ENCODE peak calls at places on chromosomes 3 and 15, in five cellular contexts. P is HCT116, L is GM12878, B is upper lobe of left lung, U is gastrocnemius medialis. Q is an unnamed sample.
A peak's percentile ranks its signal among the peaks of the same experiment; 100 is the strongest.

GRCh38 chr15:98651581-98652220 is 3.4 kb downstream of the IGF1R start:
- ATAC-seq in P (no peak), B (no peak), L (no peak), U (no peak), Q (no peak)

GRCh38 chr3:30681276-30682211 is 75.1 kb downstream of the TGFBR2 start:
- ATAC-seq in P (peak; percentile 23), U (peak; percentile 28), L (no peak), B (peak; percentile 83), Q (peak; percentile 77)

GRCh38 chr15:25707656-25708365 is 155.3 kb downstream of the ATP10A start:
- ATAC-seq in L (no peak), P (no peak), U (no peak), B (no peak), Q (no peak)

GRCh38 chr3:184645304-184645703 is 66.6 kb downstream of the MAGEF1 start:
- ATAC-seq in U (no peak), B (peak; percentile 78), L (no peak), P (no peak), Q (no peak)

GRCh38 chr3:72547183-72547582 is 301.1 kb downstream of the SHQ1 start:
- ATAC-seq in B (no peak), U (no peak), L (no peak), P (no peak), Q (no peak)

GRCh38 chr3:9404680-9405079 is 7.3 kb downstream of the SETD5 start:
- ATAC-seq in B (no peak), U (no peak), P (peak; percentile 52), L (peak; percentile 63), Q (no peak)

GRCh38 chr3:182803596-182803995 is 10.3 kb downstream of the ATP11B start:
- ATAC-seq in L (peak; percentile 39), U (no peak), P (no peak), B (no peak), Q (no peak)

GRCh38 chr3:45145681-45146614 is at the start of gene CDCP1:
- ATAC-seq in U (peak; percentile 41), B (peak; percentile 91), P (peak; percentile 98), L (peak; percentile 74), Q (no peak)

GRCh38 chr3:101383656-101384055 is 63.3 kb upstream of the IMPG2 start:
- ATAC-seq in P (no peak), U (no peak), B (peak; percentile 34), L (no peak), Q (no peak)

GRCh38 chr15:68277131-68277604 is 377 bp upstream of the FEM1B start:
- ATAC-seq in L (peak; percentile 9), B (peak; percentile 16), P (peak; percentile 15), U (no peak), Q (peak; percentile 24)

GRCh38 chr3:33092496-33093254 is 4.3 kb downstream of the GLB1 start:
- ATAC-seq in B (no peak), P (no peak), L (no peak), U (peak; percentile 22), Q (no peak)

GRCh38 chr3:120683213-120683612 is 1.2 kb upstream of the HGD start:
- ATAC-seq in L (no peak), U (no peak), P (no peak), B (no peak), Q (no peak)
- TF ChIP-seq POLR2A in L (peak; percentile 20), U (no peak), P (no peak), B (no peak), Q (no peak)

GRCh38 chr3:5187152-5187919 is at the start of gene EDEM1:
- ATAC-seq in L (peak; percentile 82), P (peak; percentile 96), U (peak; percentile 81), B (peak; percentile 97), Q (peak; percentile 98)
- H3K4me1 ChIP-seq in L (peaks cover 29% of the 10 kb centered on the region), P (peaks cover 20% of the 10 kb centered on the region), U (peaks cover 40% of the 10 kb centered on the region), B (peaks cover 43% of the 10 kb centered on the region), Q (peaks cover 4% of the 10 kb centered on the region)

DNA sequence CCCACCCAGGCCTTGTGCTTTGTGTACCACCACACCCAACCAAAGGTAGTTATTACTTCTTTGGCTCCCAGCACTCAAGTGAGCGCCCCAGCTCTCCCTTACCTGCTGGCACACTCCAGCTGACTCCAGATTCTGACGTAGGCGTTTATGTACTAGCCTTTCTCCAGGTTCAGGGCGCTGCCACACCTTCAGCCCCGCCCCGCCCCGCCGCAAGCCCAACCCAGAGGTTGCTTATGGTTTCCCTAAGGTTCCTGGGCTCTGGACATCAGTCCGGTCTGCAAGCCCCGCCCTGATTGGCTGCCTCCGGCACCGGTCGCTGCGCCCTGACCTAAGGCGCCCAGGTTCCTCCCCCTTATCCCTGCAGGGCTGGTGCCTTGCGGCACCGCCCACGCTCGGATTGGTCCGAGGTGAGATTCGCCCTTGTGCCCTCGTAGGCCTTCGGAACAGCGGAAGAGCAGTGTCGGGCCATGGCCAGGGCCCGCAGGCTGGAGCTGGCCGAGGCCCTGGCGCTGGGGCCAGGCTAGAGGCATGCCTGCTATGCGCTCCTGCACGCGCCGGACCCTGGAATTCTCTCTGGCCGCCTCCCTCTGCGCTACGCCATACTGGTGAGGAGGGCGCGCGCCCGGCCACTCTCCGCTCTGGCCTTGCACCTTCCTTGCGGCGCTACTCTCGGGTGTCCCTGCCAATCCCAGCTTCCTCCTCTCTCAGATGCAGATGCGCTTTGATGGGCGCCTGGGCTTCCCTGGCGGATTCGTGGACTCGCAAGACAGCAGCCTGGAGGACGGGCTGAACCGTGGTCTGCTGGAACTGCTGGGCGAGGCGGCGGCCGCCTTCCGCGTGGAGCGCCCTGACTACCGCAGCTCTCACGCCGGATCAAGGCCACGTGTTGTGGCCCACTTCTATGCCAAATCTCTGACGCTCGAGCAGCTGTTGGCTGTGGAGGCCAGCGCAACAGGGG is 19.8 kb upstream of the NUDT16 start:
- ATAC-seq in P (peak; percentile 98), L (peak; percentile 46), U (peak; percentile 74), B (peak; percentile 99), Q (peak; percentile 92)
- TF ChIP-seq POLR2A in P (no peak), L (peak; percentile 52), U (no peak), B (peak; percentile 78), Q (peak; percentile 55)

DNA sequence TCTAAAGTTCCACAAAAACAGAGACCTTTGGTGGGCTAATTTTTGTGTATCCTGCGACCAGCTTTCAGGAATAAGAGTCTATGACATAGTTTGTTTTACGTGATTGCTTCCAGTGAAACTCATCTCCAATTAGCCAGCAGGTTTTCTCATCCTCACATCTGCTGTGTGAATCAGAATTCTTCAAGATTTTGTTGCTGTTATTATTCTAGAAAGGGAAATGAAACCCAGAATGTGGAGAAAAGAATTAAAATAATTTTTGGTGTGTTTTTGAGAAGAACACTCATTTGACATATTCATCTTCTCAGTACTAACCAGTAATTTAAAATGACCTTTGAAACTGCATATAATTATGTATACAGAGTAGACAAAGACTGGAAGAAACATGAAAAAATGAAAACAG is 175.9 kb downstream of the USP13 start:
- ATAC-seq in B (no peak), L (peak; percentile 14), P (no peak), U (no peak), Q (no peak)
- H3K4me1 ChIP-seq in B (no peaks in the 10 kb centered on the region), L (no peaks in the 10 kb centered on the region), P (no peaks in the 10 kb centered on the region), U (no peaks in the 10 kb centered on the region), Q (no peaks in the 10 kb centered on the region)